ENCODE peak calls at places on chromosomes 6 and 20, in four cellular contexts. One of them, this sample, is unnamed.

GRCh38 chr6:157228421-157229218 is 94.7 kb downstream of the TMEM242 start:
- DNase-seq in left ventricle myocardium inferior: no peak
- DNase-seq in astrocyte: no peak
- DNase-seq in stomach: no peak
- DNase-seq in this sample: peak

GRCh38 chr6:170438402-170438753 is 114.7 kb downstream of the PSMB1 start:
- DNase-seq in astrocyte: peak
- DNase-seq in left ventricle myocardium inferior: peak
- DNase-seq in stomach: peak
- DNase-seq in this sample: peak

GRCh38 chr6:168122521-168122920 is 43.5 kb upstream of the FRMD1 start:
- DNase-seq in left ventricle myocardium inferior: no peak
- DNase-seq in stomach: no peak
- DNase-seq in astrocyte: no peak
- DNase-seq in this sample: no peak

GRCh38 chr6:64010010-64010409 is 374.4 kb downstream of the PHF3 start:
- DNase-seq in stomach: no peak
- DNase-seq in left ventricle myocardium inferior: no peak
- DNase-seq in astrocyte: no peak
- DNase-seq in this sample: no peak

GRCh38 chr20:9206486-9206885 is 137.6 kb downstream of the PLCB4 start:
- DNase-seq in stomach: no peak
- DNase-seq in astrocyte: no peak
- DNase-seq in left ventricle myocardium inferior: no peak
- DNase-seq in this sample: no peak

GRCh38 chr20:5550738-5551529 is 199.3 kb upstream of the SHLD1 start:
- DNase-seq in stomach: no peak
- DNase-seq in left ventricle myocardium inferior: no peak
- DNase-seq in astrocyte: no peak
- DNase-seq in this sample: no peak

GRCh38 chr6:56490994-56491393 is 151.7 kb downstream of the DST start:
- DNase-seq in left ventricle myocardium inferior: no peak
- DNase-seq in astrocyte: peak
- DNase-seq in stomach: no peak
- DNase-seq in this sample: no peak

GRCh38 chr6:145633981-145634627 is 101.2 kb downstream of the EPM2A start:
- DNase-seq in left ventricle myocardium inferior: peak
- DNase-seq in stomach: peak
- DNase-seq in astrocyte: peak
- DNase-seq in this sample: peak

GRCh38 chr6:76881414-76881813 is 581.9 kb downstream of the HTR1B start:
- DNase-seq in astrocyte: no peak
- DNase-seq in left ventricle myocardium inferior: no peak
- DNase-seq in stomach: no peak
- DNase-seq in this sample: no peak

GRCh38 chr6:28357036-28357435 is 7.3 kb downstream of the ZKSCAN3 start:
- DNase-seq in left ventricle myocardium inferior: no peak
- DNase-seq in stomach: no peak
- DNase-seq in astrocyte: peak
- DNase-seq in this sample: no peak

GRCh38 chr6:143253630-143254029 is 192.9 kb downstream of the AIG1 start:
- DNase-seq in left ventricle myocardium inferior: no peak
- DNase-seq in stomach: no peak
- DNase-seq in astrocyte: no peak
- DNase-seq in this sample: no peak

GRCh38 chr20:14360386-14360785 is 23.0 kb upstream of the FLRT3 start:
- DNase-seq in left ventricle myocardium inferior: no peak
- DNase-seq in astrocyte: no peak
- DNase-seq in stomach: no peak
- DNase-seq in this sample: no peak

GRCh38 chr20:62977613-62978558 is 25.4 kb downstream of the SLC17A9 start:
- DNase-seq in astrocyte: no peak
- DNase-seq in stomach: peak
- DNase-seq in left ventricle myocardium inferior: no peak
- DNase-seq in this sample: no peak

GRCh38 chr20:62651285-62652021 is 9.2 kb downstream of the SLCO4A1 start:
- DNase-seq in stomach: peak
- DNase-seq in left ventricle myocardium inferior: peak
- DNase-seq in astrocyte: no peak
- DNase-seq in this sample: no peak

DNA sequence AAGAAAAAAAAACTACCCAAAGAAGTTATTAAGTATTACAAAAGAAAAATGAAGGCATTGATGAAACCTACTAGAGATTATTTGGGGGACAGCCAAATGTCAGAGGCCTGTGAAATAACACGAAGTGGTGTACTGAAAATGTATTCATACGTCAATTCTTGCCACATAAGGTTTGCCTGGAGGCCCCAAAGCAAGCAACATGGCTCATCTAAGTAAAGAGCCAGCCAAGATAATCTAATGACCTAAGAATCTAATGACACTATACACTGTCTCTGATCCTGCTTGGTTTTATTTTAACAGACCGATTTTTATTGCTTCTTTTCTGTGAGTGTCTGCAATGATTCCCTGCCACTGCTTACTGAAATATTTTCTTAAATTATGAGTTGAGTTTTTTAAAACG is 34.7 kb downstream of the FILIP1 start:
- DNase-seq in stomach: no peak
- DNase-seq in astrocyte: no peak
- DNase-seq in left ventricle myocardium inferior: no peak
- DNase-seq in this sample: no peak
- H3K27ac ChIP-seq in stomach: no peak
- H3K27ac ChIP-seq in astrocyte: no peak
- H3K27ac ChIP-seq in left ventricle myocardium inferior: peak
- H3K27ac ChIP-seq in this sample: no peak

DNA sequence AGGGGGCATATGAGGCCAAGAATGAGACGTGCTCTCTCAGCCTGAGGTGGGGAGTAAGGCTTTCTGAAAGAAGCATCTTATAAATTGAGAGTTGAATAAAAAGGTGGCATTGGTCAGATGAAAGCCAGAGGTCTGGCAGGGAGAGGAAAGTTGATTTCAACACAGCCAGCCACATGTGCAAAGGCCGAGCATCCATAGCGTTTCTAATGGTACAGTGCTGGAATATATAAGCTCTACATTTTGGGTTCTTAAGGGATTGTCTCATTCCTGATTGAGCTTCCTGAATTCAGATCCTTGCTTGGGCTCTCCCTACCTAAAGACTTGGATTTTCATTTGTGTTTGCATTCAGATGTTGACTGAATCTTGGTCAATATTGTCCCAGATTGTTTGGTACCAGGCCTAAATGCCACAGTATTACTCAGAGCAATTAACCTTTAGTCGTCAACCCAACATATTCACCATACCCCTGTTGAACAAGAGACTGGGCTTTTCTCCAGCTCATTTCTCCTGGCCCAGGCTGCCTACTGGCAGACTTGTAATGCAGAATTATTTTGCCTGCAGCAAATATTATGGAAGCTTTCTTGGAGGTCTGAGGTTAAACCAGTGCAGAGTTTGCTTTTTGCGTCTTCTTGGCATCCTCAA is 14.5 kb upstream of the BCAS1 start:
- DNase-seq in astrocyte: no peak
- DNase-seq in stomach: peak
- DNase-seq in left ventricle myocardium inferior: no peak
- DNase-seq in this sample: no peak
- H3K27ac ChIP-seq in astrocyte: no peak
- H3K27ac ChIP-seq in stomach: peak
- H3K27ac ChIP-seq in left ventricle myocardium inferior: no peak
- H3K27ac ChIP-seq in this sample: no peak

GRCh38 chr6:106751501-106752252 is 122.3 kb downstream of the QRSL1 start:
- DNase-seq in left ventricle myocardium inferior: no peak
- DNase-seq in stomach: peak
- DNase-seq in astrocyte: peak
- DNase-seq in this sample: no peak
- H3K27ac ChIP-seq in left ventricle myocardium inferior: no peak
- H3K27ac ChIP-seq in stomach: peak
- H3K27ac ChIP-seq in astrocyte: no peak
- H3K27ac ChIP-seq in this sample: no peak

DNA sequence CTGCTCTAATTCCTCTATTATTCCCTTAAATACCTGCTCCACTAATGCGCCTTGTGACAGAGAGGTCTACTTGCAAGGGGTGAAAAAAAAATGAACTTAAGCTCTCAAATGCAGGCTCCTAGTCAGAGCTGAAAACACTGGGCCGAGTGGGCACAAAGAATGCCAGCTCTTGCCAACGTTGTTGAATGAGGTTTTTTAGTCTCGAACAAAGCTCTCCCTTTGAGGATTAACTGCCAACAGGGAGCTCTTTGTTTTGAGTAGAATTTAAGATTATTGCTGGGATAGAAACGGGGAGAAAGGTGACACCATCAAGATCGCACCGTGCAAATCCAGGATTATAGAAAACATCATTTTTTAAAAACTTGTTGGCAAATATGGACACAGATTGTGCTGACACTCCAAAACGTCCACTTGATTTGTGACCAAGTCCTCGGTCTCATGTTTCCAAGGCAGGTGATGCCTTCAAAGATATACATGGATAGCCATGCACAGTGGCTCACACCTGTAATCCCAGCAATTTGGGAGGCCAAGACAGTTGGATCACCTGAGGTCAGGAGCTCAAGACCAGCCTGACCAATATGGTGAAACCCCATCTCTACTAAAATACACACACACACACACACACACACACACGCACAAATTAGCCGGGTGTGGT is 163.2 kb downstream of the BMP7 start:
- DNase-seq in stomach: no peak
- DNase-seq in left ventricle myocardium inferior: no peak
- DNase-seq in astrocyte: no peak
- DNase-seq in this sample: peak
- H3K27ac ChIP-seq in stomach: no peak
- H3K27ac ChIP-seq in left ventricle myocardium inferior: no peak
- H3K27ac ChIP-seq in astrocyte: no peak
- H3K27ac ChIP-seq in this sample: peak

DNA sequence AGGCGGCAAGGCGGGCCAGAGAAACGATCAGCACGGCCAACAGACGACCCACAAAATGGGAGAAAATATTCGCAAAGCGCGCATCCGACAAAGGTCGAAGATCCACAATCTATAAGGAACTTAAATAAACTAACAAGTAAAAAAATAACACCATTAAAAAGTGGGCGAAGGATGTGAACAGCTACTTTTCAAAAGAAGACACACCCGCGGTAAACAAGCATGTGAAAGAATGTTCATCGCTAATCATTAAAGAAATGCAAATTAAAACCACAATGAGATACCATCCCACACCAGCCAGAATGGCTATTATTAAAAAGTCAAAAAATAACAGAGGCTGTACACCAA is 117.8 kb upstream of the SIRPA start:
- DNase-seq in astrocyte: no peak
- DNase-seq in left ventricle myocardium inferior: no peak
- DNase-seq in stomach: no peak
- DNase-seq in this sample: no peak
- H3K27ac ChIP-seq in astrocyte: no peak
- H3K27ac ChIP-seq in left ventricle myocardium inferior: no peak
- H3K27ac ChIP-seq in stomach: peak
- H3K27ac ChIP-seq in this sample: no peak

GRCh38 chr20:36463212-36464061 is 77.9 kb upstream of the MYL9 start:
- DNase-seq in stomach: no peak
- DNase-seq in astrocyte: no peak
- DNase-seq in left ventricle myocardium inferior: no peak
- DNase-seq in this sample: no peak

GRCh38 chr20:36462440-36463211 is 78.7 kb upstream of the MYL9 start:
- DNase-seq in left ventricle myocardium inferior: peak
- DNase-seq in stomach: peak
- DNase-seq in astrocyte: peak
- DNase-seq in this sample: no peak

GRCh38 chr20:36467076-36467999 is 74.0 kb upstream of the MYL9 start:
- DNase-seq in stomach: peak
- DNase-seq in left ventricle myocardium inferior: peak
- DNase-seq in astrocyte: no peak
- DNase-seq in this sample: no peak

GRCh38 chr20:36466089-36466488 is 75.2 kb upstream of the MYL9 start:
- DNase-seq in astrocyte: no peak
- DNase-seq in stomach: no peak
- DNase-seq in left ventricle myocardium inferior: no peak
- DNase-seq in this sample: no peak

GRCh38 chr20:36465109-36466080 is 75.9 kb upstream of the MYL9 start:
- DNase-seq in astrocyte: peak
- DNase-seq in stomach: peak
- DNase-seq in left ventricle myocardium inferior: peak
- DNase-seq in this sample: no peak
- H3K27ac ChIP-seq in astrocyte: peak
- H3K27ac ChIP-seq in stomach: peak
- H3K27ac ChIP-seq in left ventricle myocardium inferior: peak
- H3K27ac ChIP-seq in this sample: peak

DNA sequence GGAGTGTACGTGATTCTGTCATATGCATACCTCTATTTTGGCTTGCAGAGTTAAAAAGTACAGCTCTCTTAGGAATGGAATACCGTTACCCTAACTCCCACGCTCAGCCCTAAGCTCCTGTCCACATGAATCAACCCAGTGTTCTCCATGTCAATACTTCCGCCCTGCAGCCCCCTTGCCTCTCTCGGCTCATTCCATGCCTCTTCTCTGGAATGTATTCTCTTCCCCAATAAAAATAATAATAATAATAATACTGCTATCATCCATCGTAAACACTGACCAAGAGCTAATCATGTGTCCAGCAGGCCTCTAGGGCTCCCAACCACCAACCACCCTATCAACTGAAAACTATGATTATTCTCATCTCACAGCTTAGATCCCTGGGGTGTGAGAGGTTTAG is 100.6 kb downstream of the PREX1 start:
- DNase-seq in stomach: no peak
- DNase-seq in astrocyte: no peak
- DNase-seq in left ventricle myocardium inferior: no peak
- DNase-seq in this sample: no peak
- H3K27ac ChIP-seq in stomach: no peak
- H3K27ac ChIP-seq in astrocyte: no peak
- H3K27ac ChIP-seq in left ventricle myocardium inferior: no peak
- H3K27ac ChIP-seq in this sample: peak

This sample was measured in caudate nucleus.